ENCODE peak calls at places on chromosomes 11 and 22, in four cellular contexts. Q, L, Y and H are unnamed samples.

GRCh38 chr11:19730373-19730772 is 17.7 kb downstream of the NAV2 start:
- DNase-seq in Q (no peak), L (no peak), Y (no peak), H (no peak)

GRCh38 chr11:83480811-83481210 is 194.6 kb upstream of the CCDC90B start:
- DNase-seq in Q (no peak), L (no peak), Y (no peak), H (no peak)

GRCh38 chr11:119190531-119190930 is 5.3 kb downstream of the NHERF4 start:
- DNase-seq in Q (no peak), L (peak; percentile 31), Y (no peak), H (no peak)

GRCh38 chr11:45319077-45319476 is 32.9 kb upstream of the SYT13 start:
- DNase-seq in Q (no peak), L (no peak), Y (no peak), H (no peak)

GRCh38 chr22:37325024-37325395 is 42.7 kb downstream of the CYTH4 start:
- DNase-seq in Q (no peak), L (no peak), Y (no peak), H (no peak)

GRCh38 chr11:134581121-134581626 is 169.1 kb upstream of the B3GAT1 start:
- DNase-seq in Q (no peak), L (no peak), Y (no peak), H (no peak)

GRCh38 chr11:130999992-131000770 is 83.9 kb upstream of the SNX19 start:
- DNase-seq in Q (no peak), L (no peak), Y (no peak), H (peak; percentile 57)

GRCh38 chr11:125224391-125225015 is 60.0 kb downstream of the PKNOX2 start:
- DNase-seq in Q (no peak), L (no peak), Y (no peak), H (peak; percentile 46)

GRCh38 chr11:70505761-70506657 is 107.7 kb downstream of the CTTN start:
- DNase-seq in Q (no peak), L (peak; percentile 46), Y (no peak), H (peak; percentile 32)

GRCh38 chr11:27205269-27205668 is 157.7 kb downstream of the CCDC34 start:
- DNase-seq in Q (no peak), L (no peak), Y (no peak), H (no peak)

GRCh38 chr11:27204527-27204926 is 158.5 kb downstream of the CCDC34 start:
- DNase-seq in Q (no peak), L (no peak), Y (no peak), H (no peak)

GRCh38 chr11:27203077-27203476 is 159.9 kb downstream of the CCDC34 start:
- DNase-seq in Q (no peak), L (no peak), Y (peak; percentile 51), H (no peak)

GRCh38 chr11:27200779-27201453 is 160.3 kb downstream of the BBOX1 start:
- DNase-seq in Q (no peak), L (no peak), Y (no peak), H (no peak)

DNA sequence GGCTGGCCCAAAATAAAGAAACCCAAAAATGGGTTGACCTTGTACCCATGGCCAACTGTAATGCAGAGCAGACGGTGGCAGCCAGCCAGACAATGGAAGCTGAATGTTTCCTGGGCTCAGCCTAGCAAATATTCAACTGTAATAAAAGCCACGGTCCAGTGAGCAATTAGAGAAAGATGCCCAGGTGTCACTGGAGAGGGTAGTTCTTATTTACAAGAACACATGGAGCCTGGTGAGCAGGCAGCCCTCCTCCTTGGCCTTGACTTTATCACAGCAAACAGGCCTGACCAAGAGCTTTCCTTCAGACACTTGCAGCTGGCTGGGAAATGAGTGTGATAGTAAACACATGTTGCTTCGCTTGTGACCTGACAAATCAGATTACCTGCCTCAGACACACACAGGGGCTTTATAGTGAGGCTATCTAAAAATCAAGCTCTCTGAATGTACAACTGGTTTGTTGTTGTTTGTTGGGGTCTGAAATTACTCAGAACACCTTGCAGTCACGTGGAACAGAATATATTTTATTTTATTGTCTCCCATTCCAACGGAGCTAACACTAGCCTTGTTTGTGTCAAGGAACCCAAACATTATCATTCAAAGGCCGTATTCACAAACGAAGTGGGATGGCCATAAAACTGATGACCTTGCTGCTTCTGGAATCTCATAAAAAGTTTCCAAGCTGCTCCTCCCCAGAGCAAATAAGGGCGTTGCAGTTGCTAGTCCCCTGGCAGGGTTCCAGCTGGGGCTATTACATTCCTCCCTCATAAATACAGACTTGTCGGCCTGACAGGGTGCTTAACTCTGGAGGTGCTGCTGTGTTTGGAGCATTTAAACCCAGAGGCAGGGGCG is 161.1 kb downstream of the BBOX1 start:
- DNase-seq in Q (peak; percentile 98), L (peak; percentile 63), Y (peak; percentile 62), H (peak; percentile 94)
- H3K4me3 ChIP-seq in Q (no peak overlapping the region), L (no peak overlapping the region), Y (no peak overlapping the region), H (no peak overlapping the region)

DNA sequence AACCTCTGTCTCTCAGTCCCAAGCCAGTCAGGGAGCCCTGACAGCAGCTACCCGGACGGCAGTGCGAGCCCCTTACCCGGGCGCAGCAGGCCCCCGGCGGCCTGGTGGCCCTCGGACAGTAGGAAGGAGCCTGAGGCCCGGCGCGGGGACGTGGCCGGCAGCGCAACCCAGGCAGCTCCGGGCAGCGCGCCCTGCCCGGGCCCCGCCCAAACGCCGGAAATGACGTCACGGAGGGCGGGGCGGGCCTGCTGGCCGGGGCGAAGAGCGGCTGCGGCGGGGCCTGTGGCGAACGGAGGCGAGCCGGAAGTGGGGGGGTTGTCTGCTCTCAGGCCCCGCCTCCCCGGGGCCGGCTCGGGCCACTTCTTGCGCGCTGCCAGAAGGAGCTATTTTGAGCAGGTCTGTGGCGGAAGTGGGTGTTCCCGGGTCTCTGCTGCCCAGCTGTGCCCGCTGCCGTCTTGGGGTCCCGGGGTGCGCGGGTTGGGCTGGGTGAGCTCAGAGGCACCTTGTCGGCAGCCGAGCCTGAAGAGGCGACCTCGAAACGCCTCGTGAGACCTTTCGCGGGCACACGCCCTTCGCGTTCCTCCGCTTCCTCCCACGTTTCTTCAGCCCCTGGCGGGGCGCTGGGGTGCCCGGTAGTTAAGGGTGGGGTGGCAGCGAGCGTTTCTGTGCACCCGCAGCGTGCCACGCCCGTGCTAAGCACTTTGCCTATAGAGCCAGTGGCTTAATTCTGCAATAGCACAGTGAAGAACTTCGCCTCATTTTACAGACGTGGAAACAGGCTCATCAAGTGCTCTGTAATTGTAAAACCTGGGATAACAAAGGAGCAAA is at the start of gene C11orf24:
- DNase-seq in Q (peak; percentile 96), L (peak; percentile 96), Y (peak; percentile 92), H (peak; percentile 100)
- H3K4me1 ChIP-seq in Q (peaks cover 27% of the 10 kb centered on the region), L (peaks cover 31% of the 10 kb centered on the region), Y (peaks cover 31% of the 10 kb centered on the region), H (peaks cover 33% of the 10 kb centered on the region)

GRCh38 chr22:35739642-35740041 is 22.0 kb downstream of the APOL5 start:
- DNase-seq in Q (no peak), L (no peak), Y (no peak), H (peak; percentile 47)
- TF ChIP-seq CTCF in Q (no peak), L (peak; percentile 16), Y (peak; percentile 22), H (peak; percentile 58)

GRCh38 chr11:30481816-30482215 is 104.3 kb downstream of the MPPED2 start:
- DNase-seq in Q (no peak), L (no peak), Y (no peak), H (no peak)

GRCh38 chr11:30481385-30481784 is 104.8 kb downstream of the MPPED2 start:
- DNase-seq in Q (no peak), L (no peak), Y (no peak), H (no peak)

GRCh38 chr11:30479899-30480298 is 106.3 kb downstream of the MPPED2 start:
- DNase-seq in Q (no peak), L (no peak), Y (no peak), H (no peak)

GRCh38 chr11:30477061-30477460 is 109.1 kb downstream of the MPPED2 start:
- DNase-seq in Q (no peak), L (no peak), Y (no peak), H (no peak)

DNA sequence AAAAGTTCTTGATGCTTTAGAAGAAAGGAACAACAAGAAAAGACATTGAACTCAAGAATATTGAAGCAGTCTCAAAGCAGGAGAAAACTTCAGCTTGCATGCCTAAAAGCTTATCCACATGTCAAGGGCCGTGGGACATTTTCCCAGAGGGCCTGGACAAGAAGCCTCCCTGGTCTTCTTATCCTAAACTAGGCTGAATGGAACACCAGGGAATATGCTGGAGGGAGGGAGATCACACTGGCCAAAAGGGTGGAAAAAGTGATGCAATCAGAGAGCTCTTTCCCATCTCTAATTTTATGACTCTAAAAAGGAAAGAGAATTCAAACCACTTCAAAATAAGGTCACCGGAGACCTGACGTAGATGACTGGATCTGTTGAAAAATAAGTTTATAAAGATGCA is 107.2 kb downstream of the MPPED2 start:
- DNase-seq in Q (no peak), L (no peak), Y (no peak), H (no peak)
- H3K4me3 ChIP-seq in Q (no peak overlapping the region), L (no peak overlapping the region), Y (peak overlapping the region; percentile 5), H (no peak overlapping the region)

GRCh38 chr11:35227551-35228341 is 88.8 kb downstream of the CD44 start:
- DNase-seq in Q (no peak), L (no peak), Y (no peak), H (no peak)
- H3K4me1 ChIP-seq in Q (peaks cover 8% of the 10 kb centered on the region), L (peaks cover 31% of the 10 kb centered on the region), Y (no peaks in the 10 kb centered on the region), H (no peaks in the 10 kb centered on the region)

GRCh38 chr11:6650104-6650503 is 5.5 kb downstream of the DCHS1 start:
- DNase-seq in Q (no peak), L (no peak), Y (no peak), H (no peak)
- TF ChIP-seq CTCF in Q (no peak), L (no peak), Y (no peak), H (no peak)

GRCh38 chr11:57775474-57775873 is 13.9 kb downstream of the CTNND1 start:
- DNase-seq in Q (no peak), L (no peak), Y (no peak), H (no peak)

GRCh38 chr11:57778318-57779037 is 16.9 kb downstream of the CTNND1 start:
- DNase-seq in Q (peak; percentile 99), L (peak; percentile 93), Y (peak; percentile 28), H (peak; percentile 94)

GRCh38 chr11:57776101-57776511 is 14.5 kb downstream of the CTNND1 start:
- DNase-seq in Q (no peak), L (peak; percentile 58), Y (no peak), H (no peak)

GRCh38 chr11:57777969-57778317 is 16.3 kb downstream of the CTNND1 start:
- DNase-seq in Q (no peak), L (no peak), Y (no peak), H (peak; percentile 83)

GRCh38 chr11:57776577-57776976 is 15.0 kb downstream of the CTNND1 start:
- DNase-seq in Q (no peak), L (no peak), Y (no peak), H (no peak)
- H3K4me3 ChIP-seq in Q (no peak overlapping the region), L (peak overlapping the region; percentile 15), Y (no peak overlapping the region), H (no peak overlapping the region)